ENCODE peak calls at places on chromosomes 11 and 22, in five cellular contexts. M, A, E, I and F are unnamed samples.

GRCh38 chr11:94020777-94021615 is at the start of gene HEPHL1:
- DNase-seq in E (no peak), M (no peak), I (no peak), A (no peak), F (no peak)

GRCh38 chr11:44938066-44938691 is 12.5 kb downstream of the TP53I11 start:
- DNase-seq in I (no peak), M (no peak), E (no peak), A (no peak), F (no peak)

GRCh38 chr11:88402192-88402715 is 64.7 kb upstream of the CTSC start:
- DNase-seq in M (no peak), E (no peak), A (peak), I (no peak), F (peak)

GRCh38 chr11:62853279-62853965 is 14.0 kb upstream of the WDR74 start:
- DNase-seq in I (no peak), E (peak), M (no peak), A (no peak), F (no peak)

GRCh38 chr11:78212586-78213371 is 24.1 kb downstream of the USP35 start:
- DNase-seq in A (no peak), M (no peak), E (no peak), I (no peak), F (no peak)

GRCh38 chr11:125381499-125381898 is 114.6 kb downstream of the FEZ1 start:
- DNase-seq in A (no peak), M (no peak), E (no peak), I (no peak), F (no peak)

GRCh38 chr11:43680521-43681505 is at the start of gene HSD17B12:
- DNase-seq in A (peak), I (peak), M (no peak), E (peak), F (peak)

GRCh38 chr22:29811377-29811776 is 26.7 kb downstream of the ASCC2 start:
- DNase-seq in A (no peak), I (no peak), E (no peak), M (no peak), F (no peak)

GRCh38 chr11:721347-721912 is 15.4 kb downstream of the EPS8L2 start:
- DNase-seq in E (no peak), A (no peak), M (no peak), I (no peak), F (no peak)

GRCh38 chr11:12691473-12691872 is 17.3 kb downstream of the TEAD1 start:
- DNase-seq in E (peak), M (no peak), I (peak), A (no peak), F (no peak)

GRCh38 chr11:131275580-131275979 is 94.8 kb upstream of the NTM start:
- DNase-seq in A (no peak), I (no peak), E (no peak), M (no peak), F (no peak)

GRCh38 chr11:133038850-133039249 is 493.5 kb downstream of the OPCML start:
- DNase-seq in I (no peak), M (no peak), E (no peak), A (no peak), F (no peak)

GRCh38 chr11:62266558-62266957 is 3.4 kb upstream of the SCGB2A2 start:
- DNase-seq in M (no peak), A (no peak), E (no peak), I (no peak), F (no peak)

GRCh38 chr11:68938816-68939582 is 35.3 kb downstream of the IGHMBP2 start:
- DNase-seq in I (no peak), A (no peak), M (no peak), E (no peak), F (no peak)

GRCh38 chr11:57648791-57649735 is 649 bp downstream of the YPEL4 start:
- DNase-seq in I (peak), E (no peak), A (no peak), M (no peak), F (no peak)

GRCh38 chr11:78080818-78081495 is 1.3 kb upstream of the NDUFC2 start:
- DNase-seq in A (no peak), M (no peak), I (no peak), E (peak), F (no peak)

GRCh38 chr11:97361812-97362378 is 972.1 kb downstream of the JRKL start:
- DNase-seq in A (no peak), M (no peak), E (no peak), I (no peak), F (no peak)

GRCh38 chr11:13335319-13335718 is 57.7 kb downstream of the BMAL1 start:
- DNase-seq in I (peak), M (no peak), A (no peak), E (peak), F (peak)

GRCh38 chr11:117199061-117199915 is at the start of gene TAGLN:
- DNase-seq in M (peak), A (no peak), E (no peak), I (no peak), F (no peak)

GRCh38 chr11:30666817-30667216 is 80.7 kb upstream of the MPPED2 start:
- DNase-seq in E (no peak), M (no peak), I (no peak), A (no peak), F (no peak)

GRCh38 chr11:12951376-12951775 is 57.7 kb upstream of the RASSF10 start:
- DNase-seq in I (no peak), E (no peak), M (no peak), A (no peak), F (no peak)

GRCh38 chr11:67502328-67502979 is 2.7 kb downstream of the PITPNM1 start:
- DNase-seq in M (no peak), I (no peak), E (no peak), A (no peak), F (no peak)

GRCh38 chr11:73359930-73360742 is 16.1 kb upstream of the RELT start:
- DNase-seq in M (no peak), I (peak), A (no peak), E (peak), F (peak)

GRCh38 chr11:114291847-114292680 is 4.1 kb upstream of the NNMT start:
- DNase-seq in I (no peak), A (no peak), M (no peak), E (no peak), F (peak)

GRCh38 chr22:32469799-32470212 is 4.8 kb upstream of the FBXO7 start:
- DNase-seq in E (peak), A (no peak), M (no peak), I (peak), F (peak)

GRCh38 chr11:22340803-22341581 is 2.8 kb downstream of the SLC17A6 start:
- DNase-seq in E (no peak), M (no peak), I (no peak), A (no peak), F (no peak)

GRCh38 chr11:47186937-47187681 is 875 bp upstream of the PACSIN3 start:
- DNase-seq in M (no peak), A (no peak), E (peak), I (peak), F (peak)

GRCh38 chr11:127017482-127017881 is 16.9 kb upstream of the KIRREL3 start:
- DNase-seq in I (no peak), E (peak), M (no peak), A (no peak), F (peak)

GRCh38 chr22:20581503-20582170 is 74.2 kb downstream of the MED15 start:
- DNase-seq in A (no peak), I (no peak), M (no peak), E (no peak), F (no peak)

GRCh38 chr11:108432783-108433182 is 34.5 kb downstream of the C11orf65 start:
- DNase-seq in A (no peak), E (peak), I (no peak), M (no peak), F (no peak)
- TF ChIP-seq CHD2 in A (no peak), E (no peak), I (no peak), M (no peak), F (no peak)

DNA sequence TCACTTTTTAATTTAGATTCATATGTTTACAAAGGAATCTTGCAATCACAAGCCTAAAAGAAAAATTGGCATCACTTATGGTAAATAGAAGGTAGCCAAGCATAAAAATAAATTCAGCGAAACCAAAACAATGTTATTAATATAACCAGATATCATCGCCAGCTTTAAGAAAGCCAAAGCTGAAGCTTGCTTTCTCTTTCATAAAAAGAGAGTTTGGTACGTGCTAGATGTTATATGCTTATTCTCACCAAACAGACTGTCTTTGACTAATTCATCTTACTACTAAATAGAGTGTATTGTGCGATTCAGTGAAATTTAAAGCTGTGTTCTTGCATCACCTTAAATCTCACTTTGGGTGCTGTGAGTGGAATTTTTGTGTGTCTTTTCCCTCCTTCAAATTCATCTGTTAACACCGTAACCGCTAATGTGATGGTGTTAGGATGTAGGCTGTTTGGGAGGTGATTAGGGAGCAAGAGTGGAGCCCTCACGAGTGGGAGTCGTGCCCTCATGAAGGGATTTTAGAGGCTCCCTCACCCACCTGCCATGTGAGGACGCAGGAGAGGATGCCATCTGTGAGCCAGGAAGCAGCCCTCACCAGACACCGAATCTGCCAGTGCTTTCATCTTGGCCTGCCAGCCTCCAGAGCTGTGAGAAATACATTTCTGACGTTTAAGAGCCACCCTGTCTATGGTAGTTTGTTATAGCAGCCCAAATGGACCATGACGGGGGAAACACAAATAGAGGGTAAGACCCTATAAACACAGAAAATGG is 134.1 kb upstream of the TMEM45B start:
- DNase-seq in I (no peak), E (no peak), M (no peak), A (no peak), F (no peak)
- TF ChIP-seq CHD2 in I (no peak), E (no peak), M (no peak), A (no peak), F (no peak)

GRCh38 chr22:46105494-46106278 is 44.6 kb upstream of the PPARA start:
- DNase-seq in E (no peak), M (no peak), I (no peak), A (no peak), F (peak)
- TF ChIP-seq CHD2 in E (no peak), M (no peak), I (no peak), A (no peak), F (no peak)

GRCh38 chr22:39080052-39080762 is 3.1 kb downstream of the APOBEC3G start:
- DNase-seq in M (no peak), A (no peak), E (no peak), I (no peak), F (no peak)

GRCh38 chr22:39084666-39085065 is 7.6 kb downstream of the APOBEC3G start:
- DNase-seq in I (no peak), A (no peak), E (no peak), M (no peak), F (no peak)

GRCh38 chr22:39080993-39081513 is 4.0 kb downstream of the APOBEC3G start:
- DNase-seq in I (no peak), E (no peak), A (no peak), M (no peak), F (no peak)

GRCh38 chr22:39081557-39081956 is 4.5 kb downstream of the APOBEC3G start:
- DNase-seq in A (no peak), E (no peak), I (no peak), M (no peak), F (no peak)

DNA sequence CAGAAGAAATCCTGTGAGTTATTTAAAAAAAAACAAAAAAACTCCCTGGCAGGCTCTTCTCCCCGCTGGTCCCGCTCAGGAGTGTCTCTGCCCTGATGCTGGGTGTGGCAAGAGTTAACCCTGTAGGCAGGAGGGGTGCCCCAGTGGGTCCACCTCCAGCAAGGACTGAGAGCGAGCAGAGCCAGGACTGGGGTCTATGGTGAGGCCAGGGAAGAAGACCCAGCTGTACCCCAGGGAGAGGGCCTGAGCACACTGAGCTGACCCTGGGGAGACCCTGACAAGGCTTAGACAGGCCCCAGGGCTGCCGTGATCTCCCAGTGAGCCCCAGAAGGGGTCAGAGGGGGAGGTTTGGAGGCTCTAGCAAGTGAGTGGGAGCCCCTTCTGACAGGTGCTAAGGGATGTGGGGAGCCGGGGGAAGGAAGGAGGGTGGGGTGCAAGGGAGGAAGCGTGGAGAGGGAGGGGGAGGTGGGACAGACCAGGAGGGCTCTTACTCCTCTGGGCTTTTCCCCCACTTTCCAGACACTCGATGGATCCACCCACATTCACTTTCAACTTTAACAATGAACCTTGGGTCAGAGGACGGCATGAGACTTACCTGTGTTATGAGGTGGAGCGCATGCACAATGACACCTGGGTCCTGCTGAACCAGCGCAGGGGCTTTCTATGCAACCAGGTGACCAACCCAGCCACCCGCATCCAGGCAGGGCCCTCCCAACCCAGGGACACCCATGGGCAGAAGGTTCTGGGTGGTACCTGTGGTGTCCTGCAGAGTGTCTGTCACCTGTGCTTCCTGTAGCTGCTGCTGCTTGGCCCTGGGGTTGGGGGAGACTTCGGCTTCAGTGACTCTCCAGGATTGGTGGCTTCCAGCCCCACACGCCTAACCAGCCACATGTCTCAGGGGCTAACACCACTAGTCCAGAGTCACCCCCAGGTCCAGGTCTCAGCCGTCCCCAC is 6.4 kb downstream of the APOBEC3G start:
- DNase-seq in M (no peak), I (no peak), A (no peak), E (no peak), F (no peak)
- TF ChIP-seq CHD2 in M (no peak), I (no peak), A (no peak), E (no peak), F (no peak)

DNA sequence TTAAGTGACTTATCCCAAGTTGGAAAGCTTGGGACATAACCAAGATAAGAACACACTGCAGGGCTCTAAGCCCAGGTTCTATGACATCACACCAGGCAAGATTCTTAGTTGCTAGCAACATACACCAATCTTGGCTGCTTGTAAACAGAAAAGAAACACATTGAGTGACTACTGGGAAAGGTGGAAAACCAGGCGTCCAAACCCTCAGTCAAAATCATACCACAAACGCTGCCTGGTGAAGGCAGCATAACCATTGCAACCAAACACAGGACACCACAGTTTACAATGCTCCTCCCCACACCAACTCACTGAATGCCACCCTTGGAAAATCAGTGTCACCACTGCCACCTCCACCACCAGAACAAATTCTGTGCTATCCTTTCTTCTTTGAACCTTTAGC is 379.9 kb downstream of the TTC28 start:
- DNase-seq in A (no peak), M (no peak), I (no peak), E (no peak), F (no peak)
- TF ChIP-seq CHD2 in A (no peak), M (no peak), I (no peak), E (no peak), F (no peak)

GRCh38 chr11:72308226-72309073 is 64.5 kb upstream of the PHOX2A start:
- DNase-seq in I (peak), E (peak), A (no peak), M (no peak), F (no peak)
- TF ChIP-seq CHD2 in I (peak), E (no peak), A (no peak), M (no peak), F (no peak)

GRCh38 chr11:2509481-2510001 is 64.7 kb downstream of the KCNQ1 start:
- DNase-seq in A (no peak), I (peak), E (no peak), M (no peak), F (no peak)
- TF ChIP-seq CHD2 in A (no peak), I (no peak), E (no peak), M (no peak), F (no peak)

GRCh38 chr11:27563201-27563600 is 56.6 kb upstream of the LIN7C start:
- DNase-seq in M (no peak), A (no peak), E (no peak), I (no peak), F (no peak)
- TF ChIP-seq CHD2 in M (no peak), A (no peak), E (no peak), I (no peak), F (no peak)